ENCODE peak calls at places on chromosomes 3 and 15, in six cellular contexts. C, W, B, D, A and N are unnamed samples.
A peak's percentile ranks its signal among the peaks of the same experiment; 100 is the strongest.

GRCh38 chr3:62665627-62666433 is 209.4 kb downstream of the CADPS start:
- DNase-seq in C (peak; percentile 66), W (peak; percentile 57), B (peak; percentile 69), D (no peak), A (peak; percentile 80), N (peak; percentile 24)

GRCh38 chr3:23640472-23641146 is 165.1 kb upstream of the UBE2E1 start:
- DNase-seq in C (no peak), W (no peak), B (no peak), D (no peak), A (no peak), N (no peak)

GRCh38 chr15:65869954-65870871 is 922 bp downstream of the RAB11A start:
- DNase-seq in C (no peak), W (peak; percentile 63), B (peak; percentile 15), D (peak; percentile 22), A (peak; percentile 53), N (no peak)

GRCh38 chr3:32374788-32375595 is 16.7 kb upstream of the CMTM7 start:
- DNase-seq in C (no peak), W (no peak), B (peak; percentile 44), D (peak; percentile 75), A (peak; percentile 75), N (peak; percentile 62)

GRCh38 chr3:155442066-155442465 is 148.6 kb upstream of the STRIT1 start:
- DNase-seq in C (no peak), W (no peak), B (no peak), D (no peak), A (no peak), N (no peak)

GRCh38 chr3:56858331-56858730 is 56.6 kb upstream of the ARHGEF3 start:
- DNase-seq in C (no peak), W (no peak), B (no peak), D (no peak), A (no peak), N (no peak)

GRCh38 chr3:15460891-15461524 is 33.6 kb downstream of the EAF1 start:
- DNase-seq in C (no peak), W (no peak), B (no peak), D (no peak), A (no peak), N (no peak)

GRCh38 chr15:77468896-77469295 is 48.2 kb downstream of the HMG20A start:
- DNase-seq in C (no peak), W (no peak), B (no peak), D (no peak), A (no peak), N (no peak)

GRCh38 chr15:98666841-98667240 is 18.5 kb downstream of the IGF1R start:
- DNase-seq in C (no peak), W (no peak), B (no peak), D (no peak), A (no peak), N (no peak)

GRCh38 chr3:132135628-132136333 is 101.0 kb upstream of the CPNE4 start:
- DNase-seq in C (no peak), W (no peak), B (no peak), D (no peak), A (no peak), N (no peak)

GRCh38 chr3:66038726-66039589 is at the start of gene MAGI1:
- DNase-seq in C (peak; percentile 78), W (peak; percentile 88), B (peak; percentile 52), D (no peak), A (peak; percentile 81), N (peak; percentile 79)

GRCh38 chr3:178174201-178174880 is 361.9 kb upstream of the KCNMB2 start:
- DNase-seq in C (no peak), W (no peak), B (no peak), D (no peak), A (no peak), N (no peak)

GRCh38 chr3:50321146-50321843 is 1.2 kb downstream of the HYAL2 start:
- DNase-seq in C (peak; percentile 87), W (peak; percentile 86), B (peak; percentile 88), D (peak; percentile 74), A (peak; percentile 84), N (peak; percentile 91)

GRCh38 chr15:33256874-33257273 is 53.9 kb upstream of the RYR3 start:
- DNase-seq in C (no peak), W (no peak), B (no peak), D (no peak), A (no peak), N (no peak)

GRCh38 chr3:171829841-171830559 is 13.1 kb upstream of the TMEM212 start:
- DNase-seq in C (peak; percentile 43), W (peak; percentile 57), B (no peak), D (no peak), A (peak; percentile 38), N (peak; percentile 37)

GRCh38 chr15:22974745-22975144 is 5.4 kb downstream of the CYFIP1 start:
- DNase-seq in C (no peak), W (no peak), B (no peak), D (no peak), A (no peak), N (no peak)

GRCh38 chr3:159763466-159764210 is 225.0 kb upstream of the IL12A start:
- DNase-seq in C (peak; percentile 59), W (no peak), B (peak; percentile 75), D (no peak), A (peak; percentile 64), N (peak; percentile 74)

GRCh38 chr3:18716821-18717220 is 291.7 kb upstream of the SATB1 start:
- DNase-seq in C (no peak), W (no peak), B (no peak), D (no peak), A (no peak), N (no peak)

GRCh38 chr3:123605789-123606234 is 21.0 kb upstream of the HACD2 start:
- DNase-seq in C (no peak), W (no peak), B (peak; percentile 44), D (no peak), A (no peak), N (peak; percentile 53)

GRCh38 chr15:74616020-74616939 is 644 bp downstream of the CLK3 start:
- DNase-seq in C (no peak), W (peak; percentile 71), B (peak; percentile 38), D (peak; percentile 64), A (no peak), N (peak; percentile 41)

GRCh38 chr3:44420676-44421075 is 56.8 kb downstream of the ZNF445 start:
- DNase-seq in C (no peak), W (no peak), B (no peak), D (no peak), A (no peak), N (no peak)

GRCh38 chr15:39506146-39506545 is 74.7 kb upstream of the THBS1 start:
- DNase-seq in C (no peak), W (no peak), B (no peak), D (no peak), A (no peak), N (no peak)

GRCh38 chr3:166660962-166661361 is 719.1 kb downstream of the ZBBX start:
- DNase-seq in C (no peak), W (no peak), B (no peak), D (no peak), A (no peak), N (no peak)

GRCh38 chr3:46098319-46098761 is 71.1 kb upstream of the XCR1 start:
- DNase-seq in C (no peak), W (no peak), B (no peak), D (peak; percentile 29), A (no peak), N (peak; percentile 60)

GRCh38 chr3:126309162-126309561 is 48.0 kb downstream of the KLF15 start:
- DNase-seq in C (no peak), W (no peak), B (no peak), D (no peak), A (no peak), N (no peak)

GRCh38 chr15:81809543-81809942 is 236.3 kb downstream of the MEX3B start:
- DNase-seq in C (no peak), W (no peak), B (peak; percentile 31), D (no peak), A (no peak), N (no peak)

GRCh38 chr15:78265752-78266224 is 1.4 kb downstream of the DNAJA4 start:
- DNase-seq in C (no peak), W (no peak), B (no peak), D (no peak), A (no peak), N (no peak)

GRCh38 chr3:15606434-15606891 is 4.9 kb downstream of the BTD start:
- DNase-seq in C (no peak), W (no peak), B (no peak), D (no peak), A (no peak), N (no peak)